ENCODE peak calls at places on chromosomes 4 and X, in four cellular contexts. One of them, this sample, is unnamed.

GRCh38 chr4:87078987-87079469 is 141.4 kb downstream of the KLHL8 start:
- DNase-seq in hippocampal formation: peak
- DNase-seq in NCI-H2107: no peak
- DNase-seq in OCI-LY7: no peak
- DNase-seq in this sample: peak

GRCh38 chr4:183154701-183155391 is 55.8 kb downstream of the WWC2 start:
- DNase-seq in OCI-LY7: no peak
- DNase-seq in NCI-H2107: no peak
- DNase-seq in hippocampal formation: no peak
- DNase-seq in this sample: no peak

GRCh38 chr4:145301386-145302080 is 121.1 kb upstream of the OTUD4 start:
- DNase-seq in OCI-LY7: no peak
- DNase-seq in NCI-H2107: no peak
- DNase-seq in hippocampal formation: no peak
- DNase-seq in this sample: no peak

GRCh38 chr4:13893221-13893620 is 265.7 kb upstream of the BOD1L1 start:
- DNase-seq in NCI-H2107: no peak
- DNase-seq in hippocampal formation: no peak
- DNase-seq in OCI-LY7: no peak
- DNase-seq in this sample: no peak

GRCh38 chrX:136646602-136647239 is 1.2 kb upstream of the CD40LG start:
- DNase-seq in hippocampal formation: no peak
- DNase-seq in NCI-H2107: no peak
- DNase-seq in OCI-LY7: peak
- DNase-seq in this sample: no peak

GRCh38 chrX:10033360-10034007 is 66.3 kb downstream of the CLDN34 start:
- DNase-seq in NCI-H2107: no peak
- DNase-seq in OCI-LY7: no peak
- DNase-seq in hippocampal formation: no peak
- DNase-seq in this sample: no peak

GRCh38 chrX:153549231-153549630 is 31.8 kb downstream of the ATP2B3 start:
- DNase-seq in NCI-H2107: no peak
- DNase-seq in OCI-LY7: no peak
- DNase-seq in hippocampal formation: no peak
- DNase-seq in this sample: no peak

GRCh38 chrX:24081661-24082154 is 27.0 kb downstream of the EIF2S3 start:
- DNase-seq in OCI-LY7: peak
- DNase-seq in NCI-H2107: no peak
- DNase-seq in hippocampal formation: peak
- DNase-seq in this sample: peak